ENCODE peak calls at places on chromosomes 1 and 21, in six cellular contexts. B is esophagus squamous epithelium, G is retinal pigment epithelial cell, A is IMR-90, O is lower lobe of right lung, J is thoracic aorta. E is an unnamed sample.
A peak's percentile ranks its signal among the peaks of the same experiment; 100 is the strongest.

GRCh38 chr1:50368179-50369007 is 54.9 kb downstream of the DMRTA2 start:
- DNase-seq in J (no peak), G (no peak), O (no peak), B (no peak), A (peak; percentile 6), E (no peak)

GRCh38 chr1:107785506-107786213 is 179.3 kb downstream of the VAV3 start:
- DNase-seq in B (no peak), O (no peak), A (no peak), G (no peak), J (no peak), E (no peak)

GRCh38 chr1:228399531-228400236 is 7.0 kb downstream of the TRIM11 start:
- DNase-seq in B (no peak), O (no peak), A (no peak), G (no peak), J (no peak), E (peak; percentile 47)

GRCh38 chr1:102241431-102242338 is 245.0 kb upstream of the OLFM3 start:
- DNase-seq in O (no peak), G (no peak), B (no peak), A (no peak), J (no peak), E (no peak)

GRCh38 chr1:154862927-154863701 is 7.0 kb downstream of the KCNN3 start:
- DNase-seq in A (no peak), O (no peak), B (no peak), G (no peak), J (no peak), E (no peak)

GRCh38 chr1:229326601-229327000 is 16.2 kb downstream of the CCSAP start:
- DNase-seq in A (no peak), J (no peak), O (no peak), B (no peak), G (no peak), E (no peak)

GRCh38 chr21:25572895-25573310 is 34.4 kb downstream of the MRPL39 start:
- DNase-seq in J (no peak), A (peak; percentile 59), B (no peak), O (no peak), G (no peak), E (no peak)

GRCh38 chr1:75394386-75395139 is 216.4 kb downstream of the SLC44A5 start:
- DNase-seq in O (no peak), B (no peak), G (no peak), A (no peak), J (no peak), E (no peak)

GRCh38 chr1:150567717-150568561 is 11.5 kb downstream of the MCL1 start:
- DNase-seq in A (peak; percentile 98), B (no peak), J (peak; percentile 69), G (peak; percentile 99), O (peak; percentile 91), E (peak; percentile 96)

GRCh38 chr1:172662464-172663109 is 3.7 kb downstream of the FASLG start:
- DNase-seq in G (peak; percentile 33), B (peak; percentile 2), A (peak; percentile 86), J (no peak), O (peak; percentile 66), E (no peak)

GRCh38 chr1:40530735-40531380 is 579 bp upstream of the ZNF684 start:
- DNase-seq in O (no peak), B (no peak), G (no peak), J (no peak), A (peak; percentile 23), E (no peak)

GRCh38 chr1:28058971-28059878 is 29.2 kb downstream of the EYA3 start:
- DNase-seq in G (no peak), A (no peak), O (no peak), J (no peak), B (no peak), E (no peak)

GRCh38 chr1:180793451-180793850 is 119.2 kb upstream of the KIAA1614 start:
- DNase-seq in O (no peak), A (peak; percentile 20), J (no peak), G (no peak), B (no peak), E (no peak)
- H3K4me3 ChIP-seq in O (no peak overlapping the region), A (no peak overlapping the region), J (no peak overlapping the region), G (no peak overlapping the region), B (no peak overlapping the region), E (no peak overlapping the region)

DNA sequence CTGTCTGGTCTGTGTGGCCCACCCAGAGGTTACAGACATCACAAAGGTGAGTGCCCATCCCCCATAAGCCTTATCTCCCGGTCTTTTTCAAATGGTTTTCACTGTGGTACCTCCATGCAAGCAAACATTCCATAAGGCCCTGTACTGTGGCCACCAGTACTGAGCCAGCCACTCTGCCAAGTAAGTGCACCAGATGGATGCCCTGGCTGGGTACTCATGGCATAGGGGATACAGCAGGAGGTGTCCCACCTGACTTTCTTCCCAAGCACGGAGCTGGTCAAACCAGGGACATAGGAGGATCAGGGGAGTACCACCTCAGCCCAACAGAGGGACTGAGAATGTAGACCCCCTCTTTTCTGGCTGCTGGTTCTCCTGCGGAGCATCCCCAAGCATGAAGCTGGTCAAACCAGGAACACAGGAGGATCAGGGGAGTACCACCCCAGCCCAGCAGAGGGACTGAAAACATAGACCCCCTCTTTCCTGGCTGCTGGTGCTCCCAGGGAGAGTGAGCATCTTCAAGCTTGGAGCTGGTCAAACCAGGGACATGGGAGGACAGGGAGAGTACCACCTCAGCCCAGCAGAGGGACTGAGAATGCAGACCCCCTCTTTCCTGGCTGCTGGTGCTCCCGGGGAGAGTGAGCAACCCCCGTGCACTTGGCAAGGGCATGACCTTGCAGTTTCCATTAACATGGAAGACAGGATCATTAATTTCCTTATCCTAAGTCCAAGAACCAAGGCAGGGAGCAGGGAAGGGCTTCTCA is 81.8 kb upstream of the KLHDC7A start:
- DNase-seq in O (no peak), A (no peak), J (no peak), B (no peak), G (no peak), E (no peak)
- TF ChIP-seq CTCF in O (no peak), A (no peak), J (no peak), B (no peak), G (no peak), E (no peak)

GRCh38 chr1:245751671-245752070 is 596.9 kb downstream of the KIF26B start:
- DNase-seq in A (no peak), G (no peak), J (no peak), B (no peak), O (no peak), E (no peak)

GRCh38 chr1:245753807-245754206 is 599.0 kb downstream of the KIF26B start:
- DNase-seq in G (no peak), A (no peak), B (no peak), J (no peak), O (no peak), E (no peak)

GRCh38 chr1:245752551-245752950 is 597.8 kb downstream of the KIF26B start:
- DNase-seq in O (no peak), G (no peak), B (no peak), A (no peak), J (no peak), E (no peak)

GRCh38 chr1:245751111-245751510 is 596.3 kb downstream of the KIF26B start:
- DNase-seq in J (no peak), G (no peak), O (no peak), B (no peak), A (peak; percentile 59), E (no peak)

GRCh38 chr1:245754463-245754961 is 599.7 kb downstream of the KIF26B start:
- DNase-seq in A (no peak), G (no peak), B (no peak), O (no peak), J (no peak), E (no peak)
- H3K4me3 ChIP-seq in A (no peak overlapping the region), G (no peak overlapping the region), B (no peak overlapping the region), O (no peak overlapping the region), J (no peak overlapping the region), E (no peak overlapping the region)

GRCh38 chr21:41112740-41113692 is 54.9 kb upstream of the BACE2 start:
- DNase-seq in B (no peak), G (peak; percentile 98), A (peak; percentile 79), J (no peak), O (no peak), E (peak; percentile 47)
- TF ChIP-seq CTCF in B (no peak), G (no peak), A (no peak), J (no peak), O (no peak), E (no peak)

GRCh38 chr1:89736937-89737733 is 83.7 kb upstream of the LRRC8D start:
- DNase-seq in O (no peak), A (peak; percentile 74), J (no peak), G (no peak), B (no peak), E (no peak)
- H3K4me3 ChIP-seq in O (no peak overlapping the region), A (no peak overlapping the region), J (no peak overlapping the region), G (no peak overlapping the region), B (no peak overlapping the region), E (no peak overlapping the region)

GRCh38 chr21:22575165-22575584 is 1577.0 kb downstream of the NCAM2 start:
- DNase-seq in B (no peak), G (peak; percentile 75), A (no peak), J (no peak), O (no peak), E (no peak)
- TF ChIP-seq CTCF in B (no peak), G (peak; percentile 72), A (no peak), J (no peak), O (peak; percentile 13), E (no peak)

DNA sequence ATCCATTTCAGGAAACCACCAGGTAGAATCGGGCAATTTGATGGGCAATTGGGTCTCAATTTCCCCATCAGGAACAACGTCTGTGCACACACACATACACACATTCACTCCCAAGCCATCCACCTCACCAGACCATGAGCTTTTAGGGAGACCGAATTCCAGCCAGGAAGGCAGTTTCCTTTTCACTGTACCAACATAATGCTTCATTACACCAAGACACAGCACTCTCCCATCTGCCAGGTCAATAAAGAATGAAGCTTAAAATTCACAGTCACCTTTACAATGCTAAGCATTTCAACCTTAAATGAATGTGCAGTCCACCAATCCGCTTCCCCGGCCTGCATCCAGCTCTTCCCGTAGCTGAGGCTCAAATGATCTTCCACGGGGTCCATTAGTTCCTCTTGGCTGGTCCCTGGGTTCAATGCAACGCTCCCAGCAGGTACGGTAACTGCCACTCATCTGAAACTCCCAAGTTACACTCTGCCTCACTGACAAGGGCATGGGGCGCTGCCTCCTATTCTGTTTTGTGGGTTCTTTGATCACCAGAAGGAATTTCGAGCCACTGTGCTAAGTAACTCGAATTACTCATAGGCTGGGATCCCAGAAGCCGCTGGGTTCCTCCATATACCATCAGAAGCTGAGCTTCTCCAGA is 105.0 kb downstream of the SIM2 start:
- DNase-seq in G (no peak), B (no peak), J (no peak), A (no peak), O (no peak), E (no peak)
- H3K4me3 ChIP-seq in G (no peak overlapping the region), B (no peak overlapping the region), J (no peak overlapping the region), A (no peak overlapping the region), O (no peak overlapping the region), E (no peak overlapping the region)

GRCh38 chr1:156599811-156600210 is 1.5 kb downstream of the GPATCH4 start:
- DNase-seq in B (no peak), A (no peak), G (no peak), O (no peak), J (no peak), E (no peak)
- TF ChIP-seq CTCF in B (no peak), A (peak; percentile 14), G (peak; percentile 15), O (no peak), J (no peak), E (no peak)